ENCODE peak calls at places on chromosomes 7 and 10, in five cellular contexts. K is A549, A is ovary, I is transverse colon, P is SK-N-SH. W is an unnamed sample.

GRCh38 chr10:96334888-96335526 is 23.8 kb downstream of the OPALIN start:
- DNase-seq in K (peak; percentile 71), P (peak; percentile 47), A (no peak), I (no peak), W (no peak)

GRCh38 chr10:128721851-128722250 is 595.6 kb upstream of the MKI67 start:
- DNase-seq in A (no peak), I (no peak), P (no peak), K (no peak), W (no peak)

GRCh38 chr7:18552943-18553584 is 57.5 kb downstream of the HDAC9 start:
- DNase-seq in K (no peak), I (no peak), P (peak; percentile 41), A (no peak), W (no peak)

GRCh38 chr10:29668628-29669027 is 33.9 kb upstream of the SVIL start:
- DNase-seq in P (no peak), I (no peak), A (no peak), K (no peak), W (no peak)

GRCh38 chr7:81327468-81327867 is 408.6 kb upstream of the SEMA3C start:
- DNase-seq in K (no peak), I (no peak), A (no peak), P (no peak), W (no peak)

GRCh38 chr7:46387646-46388045 is 466.6 kb upstream of the IGFBP3 start:
- DNase-seq in I (no peak), A (no peak), P (no peak), K (no peak), W (no peak)

GRCh38 chr7:78780560-78780959 is 672.9 kb downstream of the MAGI2 start:
- DNase-seq in K (no peak), P (no peak), I (no peak), A (no peak), W (no peak)

GRCh38 chr10:33507662-33508425 is 173.4 kb upstream of the NRP1 start:
- DNase-seq in P (no peak), K (no peak), I (no peak), A (no peak), W (no peak)

GRCh38 chr10:103451091-103451801 is 924 bp downstream of the CALHM2 start:
- DNase-seq in A (peak; percentile 76), I (peak; percentile 52), K (peak; percentile 51), P (peak; percentile 85), W (peak; percentile 35)

GRCh38 chr7:150976529-150977381 is 1.4 kb downstream of the KCNH2 start:
- DNase-seq in I (no peak), P (peak; percentile 85), K (no peak), A (no peak), W (no peak)

GRCh38 chr10:15879058-15879457 is 18.8 kb upstream of the MINDY3 start:
- DNase-seq in I (no peak), K (peak; percentile 50), P (peak; percentile 44), A (no peak), W (no peak)

GRCh38 chr10:129365767-129366400 is 101.2 kb upstream of the MGMT start:
- DNase-seq in A (no peak), K (no peak), I (no peak), P (peak; percentile 48), W (no peak)

GRCh38 chr10:103915794-103916193 is 2.2 kb downstream of the STN1 start:
- DNase-seq in P (no peak), A (no peak), K (no peak), I (peak; percentile 40), W (peak; percentile 36)

GRCh38 chr10:68301790-68302502 is 29.9 kb upstream of the HNRNPH3 start:
- DNase-seq in A (no peak), K (peak; percentile 53), P (peak; percentile 59), I (no peak), W (no peak)

GRCh38 chr7:115232041-115232440 is 310.1 kb downstream of the MDFIC start:
- DNase-seq in I (no peak), P (no peak), A (no peak), K (no peak), W (no peak)

GRCh38 chr10:97690138-97690537 is 3.1 kb upstream of the AVPI1 start:
- DNase-seq in I (no peak), A (no peak), P (no peak), K (no peak), W (no peak)

GRCh38 chr7:100865971-100866720 is 1.0 kb upstream of the TRIP6 start:
- DNase-seq in I (peak; percentile 86), A (peak; percentile 86), P (peak; percentile 63), K (no peak), W (peak; percentile 91)

GRCh38 chr10:17544465-17544864 is 72.7 kb downstream of the HACD1 start:
- DNase-seq in A (no peak), P (no peak), K (no peak), I (no peak), W (no peak)

GRCh38 chr10:97713351-97713827 is at the start of gene MARVELD1:
- DNase-seq in I (peak; percentile 70), K (peak; percentile 76), A (peak; percentile 91), P (peak; percentile 91), W (no peak)

GRCh38 chr10:101085846-101086245 is 24.1 kb downstream of the KAZALD1 start:
- DNase-seq in A (no peak), P (no peak), I (no peak), K (no peak), W (no peak)

GRCh38 chr10:103911021-103911459 is 6.9 kb downstream of the STN1 start:
- DNase-seq in P (no peak), I (no peak), A (no peak), K (no peak), W (no peak)

GRCh38 chr7:116259156-116259555 is 48.8 kb downstream of the TES start:
- DNase-seq in P (no peak), I (no peak), A (no peak), K (no peak), W (no peak)

GRCh38 chr7:33262476-33262875 is 133.1 kb downstream of the BBS9 start:
- DNase-seq in A (no peak), K (no peak), P (no peak), I (no peak), W (no peak)

GRCh38 chr7:136274636-136275345 is 297.6 kb upstream of the MTPN start:
- DNase-seq in P (no peak), A (no peak), K (no peak), I (no peak), W (no peak)

GRCh38 chr7:40808409-40808942 is 673.7 kb downstream of the SUGCT start:
- DNase-seq in I (no peak), K (no peak), A (peak; percentile 47), P (no peak), W (no peak)

GRCh38 chr10:16828114-16828568 is 10.9 kb upstream of the RSU1 start:
- DNase-seq in K (peak; percentile 22), A (peak; percentile 54), P (peak; percentile 27), I (peak; percentile 59), W (peak; percentile 48)

GRCh38 chr10:66931340-66931948 is 5.6 kb downstream of the LRRTM3 start:
- DNase-seq in A (no peak), I (no peak), K (peak; percentile 8), P (peak; percentile 23), W (no peak)

GRCh38 chr10:13867822-13868221 is 281.1 kb downstream of the PRPF18 start:
- DNase-seq in I (no peak), K (no peak), P (no peak), A (no peak), W (no peak)

GRCh38 chr10:13869295-13869664 is 282.5 kb downstream of the PRPF18 start:
- DNase-seq in A (no peak), P (no peak), I (no peak), K (no peak), W (no peak)

GRCh38 chr10:13868528-13869294 is 281.9 kb downstream of the PRPF18 start:
- DNase-seq in K (no peak), P (no peak), I (no peak), A (no peak), W (no peak)

GRCh38 chr10:13862541-13863233 is 275.9 kb downstream of the PRPF18 start:
- DNase-seq in K (no peak), P (no peak), I (no peak), A (no peak), W (no peak)

DNA sequence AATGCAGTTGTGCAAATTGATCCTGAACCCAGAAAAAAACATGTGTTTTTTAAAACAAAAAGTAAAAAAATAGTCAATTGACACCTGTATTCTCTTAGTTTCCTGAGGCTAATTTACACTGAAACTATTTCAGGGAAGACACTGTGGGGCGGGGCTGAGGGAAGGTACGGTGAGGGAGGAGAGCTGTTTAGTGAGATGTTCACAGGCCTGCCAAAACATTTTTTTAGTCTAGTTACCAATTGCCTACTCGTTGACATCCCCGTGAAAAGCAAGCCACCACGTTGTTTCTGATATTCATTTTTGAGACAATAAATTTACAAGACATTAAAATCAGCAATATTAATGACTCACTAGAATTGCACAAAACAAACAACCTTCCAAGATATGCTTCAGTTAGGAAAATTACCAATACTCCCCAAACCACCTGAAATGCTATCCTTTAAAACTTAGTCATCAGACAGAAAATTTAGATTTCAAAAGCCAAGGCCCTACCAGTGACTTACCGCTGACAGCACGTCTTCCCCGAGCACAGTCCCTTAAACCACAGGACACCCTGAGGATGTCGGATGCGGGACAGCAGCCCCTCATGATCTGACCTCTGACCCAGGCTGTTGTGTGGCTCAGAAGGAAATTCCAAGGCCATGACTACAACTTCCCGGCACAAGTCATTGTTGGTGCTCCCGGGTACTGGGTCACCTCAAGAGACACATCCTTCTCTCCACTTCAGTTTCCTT is 279.2 kb downstream of the PRPF18 start:
- DNase-seq in I (no peak), A (no peak), P (no peak), K (peak; percentile 76), W (no peak)
- H3K4me3 ChIP-seq in I (no peak overlapping the region), A (no peak overlapping the region), P (no peak overlapping the region), K (no peak overlapping the region), W (no peak overlapping the region)

GRCh38 chr7:128840326-128841170 is 10.3 kb downstream of the FLNC start:
- DNase-seq in A (no peak), K (no peak), I (no peak), P (no peak), W (no peak)
- TF ChIP-seq EP300 in A (no peak), K (no peak), I (no peak), P (no peak), W (no peak)

DNA sequence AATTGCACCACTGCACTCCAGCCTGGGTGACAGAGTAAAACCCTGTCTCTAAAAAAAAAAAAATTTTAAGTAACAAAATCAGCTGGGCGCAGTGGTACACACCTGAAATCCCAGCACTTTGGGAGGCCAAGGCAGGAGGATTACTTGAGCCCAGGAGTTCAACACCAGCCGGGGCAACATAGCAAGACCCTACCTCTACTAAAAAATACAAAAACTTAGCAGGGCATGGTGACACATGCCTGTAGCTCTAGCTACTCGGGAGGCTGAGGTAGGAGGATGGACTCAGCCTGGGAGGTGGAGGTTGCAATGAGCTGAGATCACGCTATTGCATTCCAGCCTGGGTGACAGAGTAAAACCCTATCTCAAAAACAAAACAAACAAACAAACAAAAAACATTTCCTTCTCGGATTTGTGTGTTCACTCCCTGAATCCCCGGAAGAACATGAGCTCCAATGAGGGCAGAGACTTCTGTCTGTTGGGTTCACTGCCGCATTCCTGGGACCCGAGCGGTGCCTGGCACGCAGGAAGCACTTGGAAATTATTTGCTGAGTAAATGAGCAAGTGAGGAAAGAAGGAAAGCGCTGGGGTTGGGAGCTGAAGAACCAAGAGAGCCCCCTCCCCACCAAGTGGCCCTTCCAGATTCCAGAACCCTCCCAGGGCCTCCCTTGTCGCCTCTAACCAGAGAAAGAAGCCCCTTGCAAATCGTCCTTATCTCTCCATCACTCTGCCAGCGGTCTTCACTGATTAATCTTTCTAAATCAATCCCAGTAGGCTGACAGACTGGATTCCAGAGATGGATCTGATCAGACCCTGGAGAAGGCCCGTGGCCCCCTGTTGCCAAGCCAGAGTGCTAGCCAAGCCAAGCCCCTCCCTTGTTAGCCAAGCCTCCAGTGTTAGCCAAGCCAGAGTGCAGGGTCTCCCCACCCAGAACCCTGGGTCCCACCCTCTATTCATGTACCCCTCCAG is 6.2 kb downstream of the TNRC18 start:
- DNase-seq in K (no peak), I (no peak), A (no peak), P (no peak), W (peak; percentile 71)
- H3K4me3 ChIP-seq in K (no peak overlapping the region), I (peak overlapping the region; percentile 89), A (no peak overlapping the region), P (no peak overlapping the region), W (peak overlapping the region; percentile 81)

GRCh38 chr10:117552156-117552620 is 9.6 kb downstream of the EMX2 start:
- DNase-seq in K (no peak), P (no peak), A (peak; percentile 40), I (no peak), W (no peak)
- TF ChIP-seq EP300 in K (no peak), P (no peak), A (no peak), I (no peak), W (no peak)

W was measured in stomach.